ENCODE peak calls at places on chromosomes 13 and 19, in six cellular contexts. L is K562, G is H1, F is GM12891, I is GM12878, N is HepG2. T is an unnamed sample.

GRCh38 chr13:74442751-74443150 is 308.5 kb upstream of the KLF12 start:
- DNase-seq in L (no peak), I (no peak), G (no peak), N (no peak), F (no peak), T (no peak)

GRCh38 chr19:38726761-38727301 is 17.4 kb downstream of the CAPN12 start:
- DNase-seq in G (no peak), L (no peak), N (no peak), I (no peak), F (no peak), T (no peak)

GRCh38 chr19:40623403-40624239 is 22.5 kb downstream of the LTBP4 start:
- DNase-seq in I (no peak), L (peak), F (no peak), G (peak), N (peak), T (no peak)

GRCh38 chr13:100525453-100526298 is 62.9 kb downstream of the GGACT start:
- DNase-seq in L (no peak), F (no peak), N (peak), G (no peak), I (no peak), T (no peak)

GRCh38 chr13:46844431-46844830 is 47.5 kb upstream of the ESD start:
- DNase-seq in L (no peak), G (no peak), I (no peak), F (no peak), N (no peak), T (no peak)

GRCh38 chr13:30033681-30034447 is 183.4 kb upstream of the UBL3 start:
- DNase-seq in G (no peak), I (no peak), F (no peak), N (no peak), L (no peak), T (no peak)

GRCh38 chr13:20526664-20527063 is 1.0 kb upstream of the CRYL1 start:
- DNase-seq in L (no peak), N (peak), G (no peak), F (no peak), I (no peak), T (no peak)

GRCh38 chr13:50319603-50320296 is 304.5 kb downstream of the KCNRG start:
- DNase-seq in G (no peak), F (no peak), N (peak), I (no peak), L (peak), T (no peak)

GRCh38 chr13:59356607-59357006 is 807.1 kb downstream of the DIAPH3 start:
- DNase-seq in L (peak), G (no peak), I (no peak), F (no peak), N (no peak), T (no peak)

GRCh38 chr13:95805921-95806320 is 129.0 kb downstream of the DNAJC3 start:
- DNase-seq in I (no peak), N (no peak), L (no peak), F (no peak), G (no peak), T (no peak)

GRCh38 chr19:2690856-2691255 is 11.6 kb downstream of the GNG7 start:
- DNase-seq in F (no peak), L (no peak), G (no peak), I (no peak), N (no peak), T (no peak)

GRCh38 chr19:16608290-16608704 is 19.7 kb downstream of the MED26 start:
- DNase-seq in I (no peak), F (no peak), G (no peak), N (no peak), L (no peak), T (no peak)

GRCh38 chr19:4807188-4807587 is 15.7 kb downstream of the FEM1A start:
- DNase-seq in N (no peak), I (no peak), F (no peak), L (no peak), G (no peak), T (no peak)

GRCh38 chr19:12867120-12868099 is 13.8 kb downstream of the DNASE2 start:
- DNase-seq in G (peak), F (peak), I (peak), L (peak), N (no peak), T (peak)

GRCh38 chr13:51935326-51936171 is 73.8 kb downstream of the CCDC70 start:
- DNase-seq in L (peak), I (no peak), G (peak), F (no peak), N (no peak), T (no peak)

GRCh38 chr19:49104229-49104864 is 9.8 kb upstream of the LIN7B start:
- DNase-seq in F (no peak), N (no peak), G (no peak), L (no peak), I (no peak), T (no peak)

GRCh38 chr13:111483621-111483987 is 163.2 kb downstream of the TEX29 start:
- DNase-seq in N (no peak), L (no peak), I (no peak), F (no peak), G (no peak), T (no peak)

GRCh38 chr13:53920916-53921315 is 892.3 kb downstream of the OLFM4 start:
- DNase-seq in L (no peak), G (no peak), I (no peak), F (no peak), N (no peak), T (no peak)

GRCh38 chr13:105442941-105443340 is 1092.5 kb downstream of the EFNB2 start:
- DNase-seq in F (no peak), I (no peak), N (no peak), G (no peak), L (no peak), T (no peak)

GRCh38 chr19:18539372-18539771 is 4.0 kb downstream of the FKBP8 start:
- DNase-seq in I (no peak), G (no peak), L (no peak), F (no peak), N (no peak), T (no peak)

GRCh38 chr19:58544591-58545285 is 874 bp downstream of the TRIM28 start:
- DNase-seq in F (peak), N (no peak), G (no peak), L (peak), I (no peak), T (peak)

DNA sequence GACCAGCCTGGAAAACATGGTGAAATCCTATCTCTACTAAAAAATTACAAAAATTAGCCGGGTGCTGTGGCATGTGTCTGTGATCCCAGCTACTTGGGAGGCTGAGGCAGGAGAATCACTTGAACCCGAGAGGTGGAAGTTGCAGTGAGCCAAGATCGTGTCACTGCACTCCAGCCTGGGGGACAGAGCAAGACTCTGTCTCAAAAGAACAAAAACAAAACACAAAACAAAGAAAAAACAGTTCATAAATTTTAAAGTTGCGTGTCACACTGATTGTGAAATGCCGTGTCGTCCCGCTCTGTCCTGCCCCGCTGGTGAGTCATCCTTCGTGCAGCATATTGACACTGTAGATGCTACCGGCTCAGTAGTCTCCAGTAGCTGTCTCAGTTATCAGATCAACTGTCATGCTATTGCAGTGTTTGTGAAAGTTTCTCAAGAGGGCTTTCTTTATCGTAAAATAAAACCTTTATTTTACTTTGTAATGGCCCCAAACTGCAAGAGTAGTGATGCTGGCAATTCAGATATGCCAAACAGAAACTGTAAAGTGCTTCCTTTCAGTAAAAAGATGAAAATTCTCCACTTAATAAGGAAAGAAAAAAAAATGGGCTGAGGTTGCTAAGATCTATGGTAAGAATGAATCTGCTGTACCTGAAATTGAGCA is 36.4 kb upstream of the IGFL1 start:
- DNase-seq in N (peak), F (no peak), L (peak), G (no peak), I (no peak), T (no peak)
- TF ChIP-seq TAF1 in N (no peak), F (no peak), L (no peak), G (no peak), I (no peak), T (no peak)

DNA sequence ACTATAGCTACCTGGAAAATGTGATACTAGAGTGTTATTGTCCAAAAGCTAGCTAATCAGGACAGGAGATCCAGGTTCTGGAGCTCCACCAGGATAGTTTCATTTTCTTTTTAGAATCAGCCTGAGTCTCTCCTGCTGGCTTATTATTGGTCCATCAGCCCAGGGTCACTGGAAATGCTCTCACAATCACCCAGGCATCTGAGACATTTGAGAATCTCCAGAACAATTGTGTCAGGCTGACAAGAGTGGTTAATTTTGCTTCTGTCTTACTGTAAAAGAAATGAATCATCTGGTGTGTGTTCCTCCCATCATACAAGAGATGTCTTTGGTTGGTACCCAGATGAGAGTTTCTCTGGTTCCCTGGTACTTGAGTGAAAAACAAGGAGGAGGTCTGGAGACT is 43.6 kb upstream of the ZNF681 start:
- DNase-seq in I (no peak), N (no peak), L (no peak), G (no peak), F (no peak), T (no peak)
- TF ChIP-seq POLR2AphosphoS5 in I (no peak), N (no peak), L (no peak), G (no peak), F (no peak), T (no peak)

GRCh38 chr19:29676586-29676985 is 11.3 kb downstream of the PLEKHF1 start:
- DNase-seq in I (no peak), G (no peak), L (no peak), N (no peak), F (no peak), T (no peak)
- TF ChIP-seq POLR2A in I (no peak), G (no peak), L (no peak), N (no peak), F (no peak), T (no peak)

DNA sequence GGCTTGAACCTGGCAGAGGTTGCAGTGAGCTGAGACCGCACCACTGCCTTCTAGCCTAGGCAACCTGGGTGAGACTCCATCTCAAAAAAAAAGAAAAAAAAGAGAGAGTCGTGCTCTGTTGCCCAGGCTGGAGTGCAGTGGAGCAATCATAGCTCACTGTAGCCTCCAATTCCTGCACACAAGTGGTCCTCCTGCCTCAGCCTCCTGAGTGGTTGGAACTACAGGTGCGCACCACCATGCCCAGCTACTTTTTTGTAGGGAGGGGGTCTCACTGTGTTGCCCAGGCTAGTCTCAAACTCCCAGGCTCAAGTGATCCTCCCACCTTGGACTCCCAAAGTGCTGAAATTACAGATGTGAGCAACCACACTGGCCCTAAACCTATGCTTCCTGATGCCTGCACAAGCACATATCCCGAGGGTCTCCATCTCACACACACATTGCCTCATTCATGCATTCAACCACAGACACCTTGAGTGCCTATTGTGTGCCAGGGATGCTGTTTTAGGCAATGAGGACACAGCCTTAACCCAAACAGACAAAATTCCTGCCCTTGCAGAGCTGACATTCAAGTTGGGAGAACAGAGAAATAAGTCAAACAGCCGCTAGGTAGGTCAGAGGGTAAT is 2.2 kb downstream of the ANGPTL6 start:
- DNase-seq in N (no peak), G (no peak), L (no peak), I (no peak), F (no peak), T (no peak)
- TF ChIP-seq TAF1 in N (no peak), G (no peak), L (no peak), I (no peak), F (no peak), T (no peak)

DNA sequence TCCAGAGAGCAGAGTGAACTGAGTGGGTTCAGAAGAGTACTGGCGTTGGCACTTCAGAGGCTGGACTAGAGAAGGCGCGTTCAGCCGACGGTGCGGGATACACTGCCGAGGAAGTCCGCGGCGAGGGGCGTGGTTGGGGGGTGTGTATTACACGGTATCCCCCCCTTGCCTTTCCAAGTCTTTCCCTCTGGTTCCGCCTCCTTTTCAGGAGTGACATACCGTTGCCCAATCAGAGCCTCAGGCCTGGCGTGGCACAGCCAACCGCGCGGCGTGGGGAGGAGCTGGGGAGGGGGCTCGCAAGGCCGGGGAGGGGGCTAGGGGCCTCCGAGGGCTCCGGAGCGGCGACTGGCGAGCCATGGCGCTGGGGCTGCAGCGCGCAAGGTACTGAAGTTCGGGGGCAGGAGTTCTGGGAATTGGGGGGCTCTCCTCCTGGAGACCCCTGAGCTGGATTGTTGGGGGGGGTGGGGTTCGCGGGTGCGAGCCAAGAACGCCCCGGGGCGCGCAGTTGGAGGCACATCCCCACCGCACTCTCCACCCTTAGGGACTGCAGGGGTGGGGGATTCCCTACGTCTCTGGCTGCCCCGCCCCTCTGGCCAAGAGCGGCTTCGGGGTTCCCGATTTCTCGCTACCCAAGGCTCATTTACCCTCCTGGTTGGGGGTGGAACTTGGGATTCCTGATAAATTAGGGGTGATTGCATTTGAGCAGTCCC is at the start of gene HIF3A:
- DNase-seq in F (no peak), G (peak), L (peak), I (no peak), N (no peak), T (no peak)
- TF ChIP-seq POLR2AphosphoS5 in F (no peak), G (no peak), L (no peak), I (no peak), N (no peak), T (no peak)